ENCODE peak calls at places on chromosomes 16 and 17, in six cellular contexts. One of them, this sample, is unnamed.

GRCh38 chr17:27892866-27893769 is at the start of gene LYRM9:
- DNase-seq in fibroblast of lung: peak; percentile 83
- DNase-seq in heart left ventricle: peak; percentile 93
- DNase-seq in OCI-LY7: peak; percentile 86
- DNase-seq in naive thymus-derived CD4-positive, alpha-beta T cell: peak; percentile 96
- DNase-seq in transverse colon: peak; percentile 94
- DNase-seq in this sample: peak; percentile 98

GRCh38 chr16:57485916-57486857 is at the start of gene DOK4:
- DNase-seq in fibroblast of lung: peak; percentile 49
- DNase-seq in heart left ventricle: peak; percentile 87
- DNase-seq in naive thymus-derived CD4-positive, alpha-beta T cell: peak; percentile 69
- DNase-seq in OCI-LY7: peak; percentile 69
- DNase-seq in transverse colon: peak; percentile 89
- DNase-seq in this sample: peak; percentile 95

GRCh38 chr17:81471804-81472456 is 40.7 kb downstream of the ACTG1 start:
- DNase-seq in heart left ventricle: no peak
- DNase-seq in transverse colon: peak; percentile 62
- DNase-seq in fibroblast of lung: peak; percentile 51
- DNase-seq in naive thymus-derived CD4-positive, alpha-beta T cell: no peak
- DNase-seq in OCI-LY7: peak; percentile 37
- DNase-seq in this sample: peak; percentile 77

GRCh38 chr16:58727028-58727781 is 6.9 kb downstream of the GOT2 start:
- DNase-seq in OCI-LY7: no peak
- DNase-seq in transverse colon: no peak
- DNase-seq in naive thymus-derived CD4-positive, alpha-beta T cell: no peak
- DNase-seq in heart left ventricle: no peak
- DNase-seq in fibroblast of lung: no peak
- DNase-seq in this sample: no peak

GRCh38 chr17:42392664-42393415 is 4.6 kb upstream of the STAT3 start:
- DNase-seq in OCI-LY7: no peak
- DNase-seq in fibroblast of lung: no peak
- DNase-seq in heart left ventricle: no peak
- DNase-seq in naive thymus-derived CD4-positive, alpha-beta T cell: no peak
- DNase-seq in transverse colon: no peak
- DNase-seq in this sample: no peak

GRCh38 chr17:31900877-31901276 is 631 bp downstream of the UTP6 start:
- DNase-seq in OCI-LY7: peak; percentile 34
- DNase-seq in fibroblast of lung: peak; percentile 24
- DNase-seq in heart left ventricle: no peak
- DNase-seq in transverse colon: no peak
- DNase-seq in naive thymus-derived CD4-positive, alpha-beta T cell: no peak
- DNase-seq in this sample: no peak

GRCh38 chr16:19382887-19383816 is 34.5 kb upstream of the TMC5 start:
- DNase-seq in heart left ventricle: no peak
- DNase-seq in transverse colon: no peak
- DNase-seq in naive thymus-derived CD4-positive, alpha-beta T cell: no peak
- DNase-seq in OCI-LY7: no peak
- DNase-seq in fibroblast of lung: no peak
- DNase-seq in this sample: no peak

GRCh38 chr16:17519041-17519440 is 48.3 kb upstream of the XYLT1 start:
- DNase-seq in fibroblast of lung: peak; percentile 32
- DNase-seq in transverse colon: no peak
- DNase-seq in OCI-LY7: no peak
- DNase-seq in naive thymus-derived CD4-positive, alpha-beta T cell: no peak
- DNase-seq in heart left ventricle: no peak
- DNase-seq in this sample: no peak

GRCh38 chr17:36943250-36944220 is 5.2 kb upstream of the AATF start:
- DNase-seq in OCI-LY7: no peak
- DNase-seq in naive thymus-derived CD4-positive, alpha-beta T cell: no peak
- DNase-seq in fibroblast of lung: peak; percentile 34
- DNase-seq in heart left ventricle: no peak
- DNase-seq in transverse colon: no peak
- DNase-seq in this sample: no peak

GRCh38 chr17:921161-921560 is 58.4 kb downstream of the NXN start:
- DNase-seq in naive thymus-derived CD4-positive, alpha-beta T cell: no peak
- DNase-seq in OCI-LY7: no peak
- DNase-seq in heart left ventricle: no peak
- DNase-seq in transverse colon: no peak
- DNase-seq in fibroblast of lung: peak; percentile 31
- DNase-seq in this sample: no peak

GRCh38 chr17:19652595-19652994 is 4.0 kb downstream of the ALDH3A2 start:
- DNase-seq in OCI-LY7: no peak
- DNase-seq in fibroblast of lung: no peak
- DNase-seq in transverse colon: no peak
- DNase-seq in naive thymus-derived CD4-positive, alpha-beta T cell: no peak
- DNase-seq in heart left ventricle: no peak
- DNase-seq in this sample: peak; percentile 27
- H3K4me3 ChIP-seq in OCI-LY7: no peak overlapping the region
- H3K4me3 ChIP-seq in fibroblast of lung: no peak overlapping the region
- H3K4me3 ChIP-seq in transverse colon: no peak overlapping the region
- H3K4me3 ChIP-seq in naive thymus-derived CD4-positive, alpha-beta T cell: no peak overlapping the region
- H3K4me3 ChIP-seq in heart left ventricle: no peak overlapping the region
- H3K4me3 ChIP-seq in this sample: no peak overlapping the region

DNA sequence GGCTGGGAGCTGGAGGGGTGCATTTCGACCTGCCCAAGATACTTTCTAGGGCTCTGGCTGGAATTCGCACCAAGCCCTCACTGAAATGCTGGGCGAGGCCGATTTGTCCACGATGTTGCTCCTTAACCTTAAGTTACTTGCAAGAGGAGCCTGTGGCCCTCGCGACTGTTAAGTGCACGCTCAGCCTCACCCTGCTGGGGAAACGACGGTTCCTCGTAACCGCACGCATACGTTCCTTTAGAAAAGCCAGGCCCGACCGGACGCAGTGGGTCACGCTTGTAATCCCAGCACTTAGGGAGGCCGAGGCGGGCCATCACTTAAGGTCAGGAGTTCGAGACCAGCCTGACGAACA is 607 bp upstream of the NCOR1 start:
- DNase-seq in naive thymus-derived CD4-positive, alpha-beta T cell: no peak
- DNase-seq in transverse colon: peak; percentile 63
- DNase-seq in heart left ventricle: no peak
- DNase-seq in fibroblast of lung: no peak
- DNase-seq in OCI-LY7: peak; percentile 83
- DNase-seq in this sample: peak; percentile 70
- H3K4me1 ChIP-seq in naive thymus-derived CD4-positive, alpha-beta T cell: peaks cover 29% of the 10 kb centered on the region
- H3K4me1 ChIP-seq in transverse colon: peaks cover 34% of the 10 kb centered on the region
- H3K4me1 ChIP-seq in heart left ventricle: peaks cover 45% of the 10 kb centered on the region
- H3K4me1 ChIP-seq in fibroblast of lung: peaks cover 3% of the 10 kb centered on the region
- H3K4me1 ChIP-seq in OCI-LY7: peaks cover 20% of the 10 kb centered on the region
- H3K4me1 ChIP-seq in this sample: peaks cover 2% of the 10 kb centered on the region

GRCh38 chr16:22813946-22814325 is at the start of gene HS3ST2:
- DNase-seq in transverse colon: peak; percentile 20
- DNase-seq in OCI-LY7: no peak
- DNase-seq in fibroblast of lung: no peak
- DNase-seq in naive thymus-derived CD4-positive, alpha-beta T cell: no peak
- DNase-seq in heart left ventricle: peak; percentile 46
- DNase-seq in this sample: peak; percentile 82
- H3K4me3 ChIP-seq in transverse colon: peak within 1 kb of the TSS; percentile 20
- H3K4me3 ChIP-seq in OCI-LY7: no peak within 1 kb of the TSS
- H3K4me3 ChIP-seq in fibroblast of lung: peak within 1 kb of the TSS; percentile 42
- H3K4me3 ChIP-seq in naive thymus-derived CD4-positive, alpha-beta T cell: no peak within 1 kb of the TSS
- H3K4me3 ChIP-seq in heart left ventricle: peak within 1 kb of the TSS; percentile 39
- H3K4me3 ChIP-seq in this sample: peak within 1 kb of the TSS; percentile 15

DNA sequence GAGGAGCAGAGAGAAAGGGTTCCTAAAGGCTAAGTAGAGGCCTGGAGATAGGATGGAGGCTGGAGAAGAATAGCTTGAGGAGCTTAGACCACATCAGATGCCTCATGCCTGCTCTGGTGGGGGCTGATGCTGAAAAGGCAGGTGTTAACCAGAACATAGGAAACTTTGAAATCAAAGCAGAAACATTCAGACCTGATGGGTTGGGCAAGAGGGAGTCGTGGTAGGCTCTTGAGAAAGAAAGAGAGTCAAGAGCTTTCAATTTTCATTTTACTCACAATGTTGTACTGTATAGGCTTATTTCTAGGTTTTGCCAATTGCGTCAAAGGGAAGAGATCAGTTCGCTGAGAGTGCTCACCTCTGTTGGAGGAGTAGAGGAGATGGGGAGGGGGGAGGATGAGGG is 406.6 kb upstream of the SALL1 start:
- DNase-seq in OCI-LY7: no peak
- DNase-seq in fibroblast of lung: no peak
- DNase-seq in heart left ventricle: no peak
- DNase-seq in transverse colon: no peak
- DNase-seq in naive thymus-derived CD4-positive, alpha-beta T cell: no peak
- DNase-seq in this sample: no peak
- H3K4me1 ChIP-seq in OCI-LY7: no peaks in the 10 kb centered on the region
- H3K4me1 ChIP-seq in fibroblast of lung: no peaks in the 10 kb centered on the region
- H3K4me1 ChIP-seq in heart left ventricle: no peaks in the 10 kb centered on the region
- H3K4me1 ChIP-seq in transverse colon: no peaks in the 10 kb centered on the region
- H3K4me1 ChIP-seq in naive thymus-derived CD4-positive, alpha-beta T cell: no peaks in the 10 kb centered on the region
- H3K4me1 ChIP-seq in this sample: no peaks in the 10 kb centered on the region

GRCh38 chr16:14051110-14051729 is 19.9 kb upstream of the MRTFB start:
- DNase-seq in transverse colon: no peak
- DNase-seq in fibroblast of lung: no peak
- DNase-seq in heart left ventricle: no peak
- DNase-seq in naive thymus-derived CD4-positive, alpha-beta T cell: no peak
- DNase-seq in OCI-LY7: no peak
- DNase-seq in this sample: no peak

DNA sequence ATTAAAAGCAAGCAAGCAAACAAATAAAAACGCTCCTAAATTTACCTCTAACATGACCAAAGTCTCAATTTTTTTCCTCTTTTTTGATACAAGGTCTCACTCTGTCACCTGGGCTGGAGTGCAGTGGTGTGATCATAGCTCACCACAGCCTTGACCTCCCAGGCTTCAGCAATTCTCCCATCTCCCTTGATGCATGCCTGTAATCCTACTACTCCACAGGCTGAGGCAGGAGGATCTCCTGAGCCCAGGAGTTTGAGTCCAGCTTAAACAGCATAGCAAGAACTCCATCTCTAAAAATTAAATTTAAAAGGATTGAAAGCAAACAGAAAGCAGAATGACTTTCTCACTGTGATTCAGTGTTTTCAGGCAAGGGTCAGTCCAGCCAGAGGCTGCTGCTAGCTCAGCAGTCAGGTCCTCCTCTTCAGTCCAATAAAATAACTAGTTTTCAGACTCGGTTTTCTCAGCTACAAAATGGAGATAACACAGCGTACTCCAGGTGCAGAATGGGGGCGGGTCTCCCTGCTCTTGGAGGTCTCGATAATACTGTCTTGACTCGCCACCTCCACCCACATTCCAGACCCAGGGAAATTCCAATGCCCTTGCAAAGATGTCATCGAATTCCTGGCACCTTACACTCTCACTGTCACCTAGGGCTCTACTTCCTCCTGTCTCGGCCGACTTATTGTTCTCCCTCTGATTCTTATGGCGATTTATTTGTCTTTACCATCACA is 20.7 kb upstream of the MRTFB start:
- DNase-seq in naive thymus-derived CD4-positive, alpha-beta T cell: no peak
- DNase-seq in OCI-LY7: no peak
- DNase-seq in fibroblast of lung: no peak
- DNase-seq in transverse colon: no peak
- DNase-seq in heart left ventricle: no peak
- DNase-seq in this sample: no peak
- H3K4me3 ChIP-seq in naive thymus-derived CD4-positive, alpha-beta T cell: no peak overlapping the region
- H3K4me3 ChIP-seq in OCI-LY7: no peak overlapping the region
- H3K4me3 ChIP-seq in fibroblast of lung: no peak overlapping the region
- H3K4me3 ChIP-seq in transverse colon: no peak overlapping the region
- H3K4me3 ChIP-seq in heart left ventricle: no peak overlapping the region
- H3K4me3 ChIP-seq in this sample: no peak overlapping the region

GRCh38 chr17:21021208-21021803 is 21.5 kb downstream of the USP22 start:
- DNase-seq in fibroblast of lung: no peak
- DNase-seq in naive thymus-derived CD4-positive, alpha-beta T cell: no peak
- DNase-seq in heart left ventricle: no peak
- DNase-seq in OCI-LY7: no peak
- DNase-seq in transverse colon: no peak
- DNase-seq in this sample: no peak
- H3K4me1 ChIP-seq in fibroblast of lung: peaks cover 13% of the 10 kb centered on the region
- H3K4me1 ChIP-seq in naive thymus-derived CD4-positive, alpha-beta T cell: no peaks in the 10 kb centered on the region
- H3K4me1 ChIP-seq in heart left ventricle: peaks cover 33% of the 10 kb centered on the region
- H3K4me1 ChIP-seq in OCI-LY7: peaks cover 5% of the 10 kb centered on the region
- H3K4me1 ChIP-seq in transverse colon: peaks cover 17% of the 10 kb centered on the region
- H3K4me1 ChIP-seq in this sample: peaks cover 10% of the 10 kb centered on the region

DNA sequence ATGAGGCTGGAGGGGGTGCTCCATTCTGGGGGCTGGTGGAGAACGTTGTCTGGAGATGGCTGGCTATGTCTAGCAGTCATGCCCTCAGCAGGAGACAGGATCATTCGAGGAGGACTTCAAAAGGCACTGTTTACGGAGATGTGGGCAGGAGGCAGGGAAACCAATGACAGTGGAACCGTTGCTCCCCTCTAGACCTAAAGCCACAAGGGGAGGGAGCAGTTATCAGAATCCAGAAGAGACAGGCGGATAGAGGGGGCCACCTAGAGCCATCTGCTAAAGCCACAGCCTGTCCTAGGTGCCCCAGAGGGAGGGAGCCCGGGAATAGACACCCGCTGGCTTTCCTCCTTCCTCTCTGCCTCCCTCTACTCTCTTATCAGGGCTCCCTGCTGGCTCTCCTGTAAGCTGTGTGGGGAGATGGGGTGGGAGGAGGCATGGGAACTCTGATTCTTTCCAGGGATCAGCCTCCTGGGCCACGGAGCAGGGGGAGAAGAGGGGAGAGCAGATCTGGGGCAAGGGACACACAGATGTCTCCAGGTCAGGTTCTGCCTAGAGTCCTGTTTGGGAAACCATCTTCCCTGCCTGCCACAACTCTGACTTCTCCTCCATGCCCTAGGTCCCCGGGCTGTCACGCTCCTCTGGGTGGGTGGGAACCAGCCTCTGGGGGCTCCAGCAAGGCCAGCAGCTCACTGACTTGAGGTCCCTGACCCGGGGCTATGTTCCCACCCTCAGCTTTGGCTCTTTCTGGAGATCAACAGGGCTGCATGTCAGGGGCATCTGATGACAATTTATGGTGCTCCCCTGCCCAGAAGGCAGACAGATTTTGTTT is 42.3 kb downstream of the IRX3 start:
- DNase-seq in naive thymus-derived CD4-positive, alpha-beta T cell: no peak
- DNase-seq in OCI-LY7: no peak
- DNase-seq in fibroblast of lung: no peak
- DNase-seq in transverse colon: no peak
- DNase-seq in heart left ventricle: no peak
- DNase-seq in this sample: no peak
- H3K4me3 ChIP-seq in naive thymus-derived CD4-positive, alpha-beta T cell: no peak overlapping the region
- H3K4me3 ChIP-seq in OCI-LY7: no peak overlapping the region
- H3K4me3 ChIP-seq in fibroblast of lung: no peak overlapping the region
- H3K4me3 ChIP-seq in transverse colon: no peak overlapping the region
- H3K4me3 ChIP-seq in heart left ventricle: no peak overlapping the region
- H3K4me3 ChIP-seq in this sample: no peak overlapping the region